ENCODE peak calls at places on chromosome 6, in ten cellular contexts. X is IMR-90; J is naive thymus-derived CD8-positive, alpha-beta T cell; Q is EL; H is cerebellar cortex; A is HEK293T; Y is DMS153; O is sciatic nerve; C is neural crest cell; T is dorsolateral prefrontal cortex. I is an unnamed sample.

GRCh38 chr6:53339424-53339823 is 9.3 kb downstream of the ELOVL5 start:
- DNase-seq in X (no peak), J (no peak), Q (no peak), H (no peak), A (no peak), Y (no peak), O (no peak), C (no peak), T (no peak), I (no peak)

GRCh38 chr6:43715056-43715788 is 27.6 kb upstream of the MRPS18A start:
- DNase-seq in X (no peak), J (no peak), Q (no peak), H (no peak), A (no peak), Y (no peak), O (no peak), C (no peak), T (no peak), I (no peak)

GRCh38 chr6:166906376-166907044 is 49.8 kb downstream of the RNASET2 start:
- DNase-seq in X (no peak), J (no peak), Q (no peak), H (no peak), A (peak), Y (no peak), O (no peak), C (no peak), T (no peak), I (no peak)

GRCh38 chr6:87944541-87944954 is 103.1 kb upstream of the SPACA1 start:
- DNase-seq in X (peak), J (no peak), Q (peak), H (peak), A (peak), Y (no peak), O (peak), C (no peak), T (peak), I (peak)

GRCh38 chr6:35302604-35303218 is 5.1 kb downstream of the DEF6 start:
- DNase-seq in X (peak), J (peak), Q (peak), H (no peak), A (no peak), Y (no peak), O (no peak), C (no peak), T (no peak), I (no peak)

GRCh38 chr6:16736856-16737255 is 24.4 kb downstream of the ATXN1 start:
- DNase-seq in X (no peak), J (no peak), Q (no peak), H (no peak), A (no peak), Y (no peak), O (no peak), C (no peak), T (no peak), I (no peak)

GRCh38 chr6:81475646-81476045 is 276.8 kb downstream of the TENT5A start:
- DNase-seq in X (no peak), J (no peak), Q (peak), H (no peak), A (no peak), Y (no peak), O (no peak), C (no peak), T (no peak), I (no peak)

GRCh38 chr6:109455161-109455501 is 441 bp downstream of the MICAL1 start:
- DNase-seq in X (no peak), J (peak), Q (no peak), H (no peak), A (no peak), Y (no peak), O (no peak), C (peak), T (no peak), I (peak)

GRCh38 chr6:33116417-33116816 is 40.6 kb downstream of the HLA-DPB1 start:
- DNase-seq in X (no peak), J (no peak), Q (no peak), H (no peak), A (no peak), Y (no peak), O (no peak), C (no peak), T (no peak), I (no peak)

GRCh38 chr6:168103036-168103830 is 24.2 kb upstream of the FRMD1 start:
- DNase-seq in X (no peak), J (no peak), Q (no peak), H (no peak), A (no peak), Y (peak), O (peak), C (no peak), T (peak), I (no peak)

GRCh38 chr6:137160763-137161162 is 12.7 kb downstream of the IL22RA2 start:
- DNase-seq in X (peak), J (no peak), Q (peak), H (no peak), A (no peak), Y (no peak), O (no peak), C (no peak), T (no peak), I (no peak)

GRCh38 chr6:35165630-35166071 is 24.5 kb upstream of the TCP11 start:
- DNase-seq in X (peak), J (no peak), Q (no peak), H (no peak), A (no peak), Y (peak), O (no peak), C (no peak), T (no peak), I (no peak)

GRCh38 chr6:11288065-11288464 is 55.6 kb upstream of the NEDD9 start:
- DNase-seq in X (no peak), J (no peak), Q (no peak), H (no peak), A (no peak), Y (peak), O (no peak), C (no peak), T (no peak), I (no peak)

GRCh38 chr6:68226460-68226859 is 408.6 kb upstream of the ADGRB3 start:
- DNase-seq in X (no peak), J (no peak), Q (no peak), H (peak), A (no peak), Y (no peak), O (no peak), C (no peak), T (no peak), I (no peak)

GRCh38 chr6:219641-220198 is 72.6 kb upstream of the DUSP22 start:
- DNase-seq in X (peak), J (no peak), Q (peak), H (no peak), A (no peak), Y (no peak), O (peak), C (peak), T (no peak), I (no peak)

I was measured in frontal cortex.